ENCODE peak calls at places on chromosomes 2 and 18, in seven cellular contexts. X, W, U, V, T, K and N are unnamed samples.

GRCh38 chr2:186946896-186947467 is 98.0 kb upstream of the ZSWIM2 start:
- DNase-seq in W (no peak), V (no peak), U (no peak), X (no peak), K (no peak), T (no peak), N (no peak)

GRCh38 chr2:150530168-150530567 is 42.7 kb upstream of the RND3 start:
- DNase-seq in K (no peak), X (no peak), T (no peak), U (no peak), V (no peak), W (no peak), N (no peak)

GRCh38 chr2:217910875-217911212 is 92.0 kb downstream of the TNS1 start:
- DNase-seq in W (peak; percentile 80), X (no peak), U (no peak), K (no peak), T (peak; percentile 35), V (no peak), N (no peak)

GRCh38 chr2:70340921-70341765 is 39.3 kb upstream of the FAM136A start:
- DNase-seq in K (no peak), U (peak; percentile 81), T (no peak), X (no peak), V (peak; percentile 60), W (no peak), N (no peak)

GRCh38 chr2:222797308-222797707 is 63.5 kb upstream of the ACSL3 start:
- DNase-seq in K (no peak), U (no peak), V (peak; percentile 32), T (no peak), X (no peak), W (no peak), N (no peak)

GRCh38 chr2:214103199-214104001 is 307.5 kb upstream of the VWC2L start:
- DNase-seq in U (no peak), V (no peak), T (no peak), X (no peak), K (no peak), W (no peak), N (no peak)

GRCh38 chr2:167783266-167784070 is 463.9 kb downstream of the STK39 start:
- DNase-seq in X (no peak), W (no peak), T (no peak), K (no peak), U (no peak), V (no peak), N (no peak)

GRCh38 chr2:200467806-200468686 is 41.8 kb downstream of the KCTD18 start:
- DNase-seq in U (no peak), V (no peak), T (no peak), X (no peak), W (no peak), K (no peak), N (no peak)

GRCh38 chr2:83364264-83364663 is 1094.8 kb downstream of the SUCLG1 start:
- DNase-seq in K (no peak), V (no peak), U (no peak), W (no peak), T (no peak), X (no peak), N (no peak)

DNA sequence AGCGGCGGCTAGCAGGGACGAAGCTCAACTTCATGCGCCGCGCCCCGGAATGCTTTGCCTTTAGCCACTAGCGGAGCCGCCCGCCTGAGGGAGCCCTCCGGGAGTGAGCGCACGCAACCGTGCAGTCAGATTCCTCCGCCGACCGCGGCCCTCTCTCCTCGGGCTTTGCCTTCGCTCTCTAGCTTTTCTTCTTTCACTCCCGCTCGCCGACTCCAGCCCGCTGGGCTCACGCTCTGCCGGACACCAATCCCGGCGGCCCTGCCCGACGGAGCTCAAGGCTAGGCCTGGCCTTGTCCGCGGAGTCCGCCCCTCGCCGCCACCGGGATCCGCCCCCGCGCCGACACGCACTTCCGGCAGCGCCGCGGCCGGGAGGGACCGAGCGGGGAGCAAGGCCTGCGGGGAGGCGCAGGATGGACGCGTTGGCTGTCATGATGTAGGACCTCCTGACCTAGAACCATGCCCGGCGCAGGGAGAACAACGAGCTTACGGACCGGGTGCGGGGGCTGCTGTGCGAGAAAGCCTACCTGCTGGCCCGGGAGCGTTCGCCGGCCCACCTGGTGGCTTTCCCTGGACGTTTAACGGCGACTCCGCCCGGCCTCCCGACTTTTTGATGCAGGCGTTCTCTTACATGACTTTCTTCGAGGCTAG is 40.8 kb upstream of the AKAIN1 start:
- DNase-seq in K (peak; percentile 98), V (peak; percentile 89), W (peak; percentile 94), T (peak; percentile 86), U (peak; percentile 89), X (peak; percentile 51), N (peak; percentile 94)
- TF ChIP-seq POLR2A in K (peak; percentile 66), V (peak; percentile 82), W (peak; percentile 44), T (peak; percentile 74), U (peak; percentile 95), X (peak; percentile 97), N (peak; percentile 51)

GRCh38 chr18:48454146-48454796 is 45.1 kb upstream of the ZBTB7C start:
- DNase-seq in K (no peak), U (no peak), T (no peak), W (no peak), V (no peak), X (no peak), N (no peak)
- TF ChIP-seq EP300 in K (no peak), U (no peak), T (no peak), W (no peak), V (no peak), X (no peak), N (no peak)

GRCh38 chr2:55418512-55419235 is 982 bp downstream of the CCDC88A start:
- DNase-seq in T (no peak), V (peak; percentile 22), W (no peak), X (no peak), K (no peak), U (peak; percentile 22), N (no peak)

GRCh38 chr2:55420244-55420713 is 623 bp upstream of the CCDC88A start:
- DNase-seq in U (no peak), V (no peak), T (no peak), W (no peak), K (no peak), X (no peak), N (no peak)

GRCh38 chr2:55419236-55419513 is 481 bp downstream of the CCDC88A start:
- DNase-seq in T (no peak), X (no peak), K (no peak), W (no peak), U (peak; percentile 25), V (peak; percentile 62), N (no peak)

GRCh38 chr2:55420901-55421300 is 1.2 kb upstream of the CCDC88A start:
- DNase-seq in W (no peak), U (no peak), T (no peak), V (no peak), X (no peak), K (no peak), N (no peak)

DNA sequence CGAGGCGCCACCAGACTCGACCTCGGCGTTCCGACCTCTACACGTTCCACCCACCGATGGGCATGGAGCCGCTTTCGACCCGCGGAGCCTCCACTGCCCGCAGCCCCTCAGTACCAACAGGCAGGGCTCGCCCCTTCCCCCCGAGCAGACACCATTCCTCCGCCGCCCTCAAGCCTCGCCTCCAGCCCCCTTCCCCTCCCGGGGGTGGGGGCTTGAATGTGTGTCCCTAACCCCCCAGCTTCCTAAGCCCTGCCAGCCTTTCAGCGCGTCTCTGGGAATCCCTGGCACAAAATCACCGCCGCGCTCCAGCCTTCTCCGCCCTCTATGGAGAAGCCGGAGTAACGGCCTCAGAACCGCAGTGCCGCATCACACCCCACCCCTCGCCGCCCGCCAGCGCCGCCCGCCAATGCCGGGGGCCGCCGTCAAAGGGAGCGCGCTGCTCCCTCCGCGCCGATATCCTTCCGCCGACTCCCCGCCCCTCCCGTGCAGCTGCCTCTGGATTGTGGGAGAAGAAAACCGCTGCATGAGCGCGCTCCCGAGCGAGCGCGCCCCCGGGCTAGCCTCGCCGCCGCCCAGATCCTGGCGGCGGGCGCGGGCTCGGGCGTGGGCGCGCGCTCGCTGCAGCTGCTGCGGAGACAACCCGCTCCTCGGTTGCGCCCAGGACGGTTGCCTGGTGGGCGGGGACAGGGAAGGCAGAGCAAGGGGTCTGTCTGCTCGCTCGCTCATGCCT is at the start of gene CCDC88A:
- DNase-seq in V (peak; percentile 99), X (peak; percentile 59), K (peak; percentile 99), T (peak; percentile 97), W (peak; percentile 98), U (peak; percentile 91), N (peak; percentile 98)
- TF ChIP-seq POLR2A in V (peak; percentile 94), X (peak; percentile 89), K (peak; percentile 80), T (peak; percentile 63), W (peak; percentile 52), U (peak; percentile 94), N (peak; percentile 61)

GRCh38 chr18:8834837-8835236 is 129.5 kb downstream of the MTCL1 start:
- DNase-seq in X (no peak), U (no peak), W (no peak), V (no peak), K (no peak), T (no peak), N (no peak)

GRCh38 chr18:8839285-8839684 is 133.9 kb downstream of the MTCL1 start:
- DNase-seq in V (no peak), T (no peak), W (no peak), K (no peak), X (no peak), U (no peak), N (no peak)

GRCh38 chr18:8833480-8833879 is 128.1 kb downstream of the MTCL1 start:
- DNase-seq in W (no peak), U (no peak), V (no peak), X (no peak), T (no peak), K (no peak), N (no peak)

GRCh38 chr18:8831531-8831930 is 126.2 kb downstream of the MTCL1 start:
- DNase-seq in X (no peak), K (peak; percentile 46), V (no peak), W (no peak), T (no peak), U (no peak), N (no peak)

DNA sequence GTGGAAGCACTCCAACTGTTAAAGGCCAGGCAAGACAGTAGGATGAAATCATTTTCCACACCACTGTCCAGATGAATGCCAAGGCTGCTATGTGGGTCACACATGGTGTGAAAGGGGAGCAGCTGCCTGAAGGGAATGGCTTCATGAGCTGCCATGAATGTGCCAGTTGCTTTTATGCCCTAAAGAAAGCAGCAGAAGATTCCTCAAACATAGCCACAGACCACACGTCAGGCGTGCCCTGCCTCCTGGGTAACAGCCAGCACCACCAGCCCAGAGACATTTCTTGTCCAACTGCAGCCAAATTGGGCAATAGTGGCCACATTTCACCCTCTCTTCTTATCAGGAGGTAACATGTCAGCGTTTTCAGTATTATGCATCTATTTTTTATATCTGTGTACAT is 130.2 kb downstream of the MTCL1 start:
- DNase-seq in W (peak; percentile 70), V (no peak), U (no peak), K (no peak), T (no peak), X (no peak), N (no peak)
- TF ChIP-seq EP300 in W (peak; percentile 27), V (no peak), U (no peak), K (no peak), T (no peak), X (no peak), N (no peak)